ENCODE peak calls at places on chromosomes 4 and X, in six cellular contexts. One of them, this sample, is unnamed.

GRCh38 chr4:141768954-141769353 is 132.6 kb downstream of the IL15 start:
- DNase-seq in K562: no peak
- DNase-seq in endothelial cell of umbilical vein: peak; percentile 93
- DNase-seq in A549: no peak
- DNase-seq in HepG2: no peak
- DNase-seq in GM12878: no peak
- DNase-seq in this sample: no peak

GRCh38 chr4:42150653-42151567 is 1.5 kb downstream of the BEND4 start:
- DNase-seq in K562: no peak
- DNase-seq in endothelial cell of umbilical vein: no peak
- DNase-seq in A549: no peak
- DNase-seq in HepG2: no peak
- DNase-seq in GM12878: no peak
- DNase-seq in this sample: no peak

GRCh38 chr4:23234018-23234417 is 541.3 kb downstream of the GBA3 start:
- DNase-seq in K562: no peak
- DNase-seq in endothelial cell of umbilical vein: no peak
- DNase-seq in A549: no peak
- DNase-seq in HepG2: no peak
- DNase-seq in GM12878: no peak
- DNase-seq in this sample: no peak

GRCh38 chr4:184287697-184288255 is 70.1 kb upstream of the ENPP6 start:
- DNase-seq in K562: no peak
- DNase-seq in endothelial cell of umbilical vein: peak; percentile 55
- DNase-seq in A549: no peak
- DNase-seq in HepG2: peak; percentile 64
- DNase-seq in GM12878: no peak
- DNase-seq in this sample: no peak

GRCh38 chrX:22389544-22390243 is 117.0 kb downstream of the CBLL2 start:
- DNase-seq in K562: no peak
- DNase-seq in endothelial cell of umbilical vein: peak; percentile 88
- DNase-seq in A549: no peak
- DNase-seq in HepG2: no peak
- DNase-seq in GM12878: no peak
- DNase-seq in this sample: no peak

GRCh38 chrX:130071611-130072349 is 38.5 kb downstream of the ELF4 start:
- DNase-seq in K562: peak; percentile 49
- DNase-seq in endothelial cell of umbilical vein: no peak
- DNase-seq in A549: no peak
- DNase-seq in HepG2: peak; percentile 89
- DNase-seq in GM12878: no peak
- DNase-seq in this sample: no peak

GRCh38 chr4:82650868-82651267 is 89.1 kb upstream of the TMEM150C start:
- DNase-seq in K562: no peak
- DNase-seq in endothelial cell of umbilical vein: no peak
- DNase-seq in A549: no peak
- DNase-seq in HepG2: no peak
- DNase-seq in GM12878: no peak
- DNase-seq in this sample: peak; percentile 39

GRCh38 chrX:7139202-7140081 is 8.1 kb upstream of the STS start:
- DNase-seq in K562: no peak
- DNase-seq in endothelial cell of umbilical vein: no peak
- DNase-seq in A549: no peak
- DNase-seq in HepG2: no peak
- DNase-seq in GM12878: no peak
- DNase-seq in this sample: no peak

GRCh38 chr4:72505314-72505744 is 63.7 kb downstream of the ADAMTS3 start:
- DNase-seq in K562: peak; percentile 27
- DNase-seq in endothelial cell of umbilical vein: peak; percentile 52
- DNase-seq in A549: no peak
- DNase-seq in HepG2: peak; percentile 24
- DNase-seq in GM12878: no peak
- DNase-seq in this sample: peak; percentile 44

GRCh38 chr4:155667538-155668511 is 1.2 kb downstream of the GUCY1A1 start:
- DNase-seq in K562: no peak
- DNase-seq in endothelial cell of umbilical vein: peak; percentile 66
- DNase-seq in A549: no peak
- DNase-seq in HepG2: no peak
- DNase-seq in GM12878: no peak
- DNase-seq in this sample: no peak

GRCh38 chr4:64306255-64306565 is 103.0 kb downstream of the TECRL start:
- DNase-seq in K562: no peak
- DNase-seq in endothelial cell of umbilical vein: no peak
- DNase-seq in A549: no peak
- DNase-seq in HepG2: no peak
- DNase-seq in GM12878: no peak
- DNase-seq in this sample: no peak

GRCh38 chrX:116281106-116281505 is 110.6 kb downstream of the AGTR2 start:
- DNase-seq in K562: no peak
- DNase-seq in endothelial cell of umbilical vein: no peak
- DNase-seq in A549: no peak
- DNase-seq in HepG2: no peak
- DNase-seq in GM12878: no peak
- DNase-seq in this sample: no peak

GRCh38 chr4:54371211-54371610 is 142.1 kb downstream of the PDGFRA start:
- DNase-seq in K562: no peak
- DNase-seq in endothelial cell of umbilical vein: no peak
- DNase-seq in A549: no peak
- DNase-seq in HepG2: no peak
- DNase-seq in GM12878: no peak
- DNase-seq in this sample: no peak

GRCh38 chr4:25568788-25569231 is 86.8 kb upstream of the SLC34A2 start:
- DNase-seq in K562: no peak
- DNase-seq in endothelial cell of umbilical vein: no peak
- DNase-seq in A549: no peak
- DNase-seq in HepG2: no peak
- DNase-seq in GM12878: no peak
- DNase-seq in this sample: no peak

GRCh38 chr4:2303121-2303685 is 41.3 kb upstream of the MXD4 start:
- DNase-seq in K562: no peak
- DNase-seq in endothelial cell of umbilical vein: no peak
- DNase-seq in A549: no peak
- DNase-seq in HepG2: no peak
- DNase-seq in GM12878: no peak
- DNase-seq in this sample: no peak

GRCh38 chrX:86806786-86807185 is 658.5 kb downstream of the DACH2 start:
- DNase-seq in K562: peak; percentile 2
- DNase-seq in endothelial cell of umbilical vein: no peak
- DNase-seq in A549: no peak
- DNase-seq in HepG2: peak; percentile 6
- DNase-seq in GM12878: no peak
- DNase-seq in this sample: peak; percentile 41

GRCh38 chrX:42778096-42778495 is at the start of gene PPP1R2C:
- DNase-seq in K562: no peak
- DNase-seq in endothelial cell of umbilical vein: no peak
- DNase-seq in A549: no peak
- DNase-seq in HepG2: no peak
- DNase-seq in GM12878: no peak
- DNase-seq in this sample: no peak

GRCh38 chrX:75301060-75301459 is 27.2 kb downstream of the UPRT start:
- DNase-seq in K562: no peak
- DNase-seq in endothelial cell of umbilical vein: peak; percentile 70
- DNase-seq in A549: no peak
- DNase-seq in HepG2: no peak
- DNase-seq in GM12878: no peak
- DNase-seq in this sample: no peak

GRCh38 chr4:39045791-39046221 is 13.6 kb upstream of the TMEM156 start:
- DNase-seq in K562: no peak
- DNase-seq in endothelial cell of umbilical vein: peak; percentile 49
- DNase-seq in A549: no peak
- DNase-seq in HepG2: peak; percentile 43
- DNase-seq in GM12878: no peak
- DNase-seq in this sample: peak; percentile 74

GRCh38 chr4:153346563-153346962 is 2.1 kb downstream of the MND1 start:
- DNase-seq in K562: no peak
- DNase-seq in endothelial cell of umbilical vein: no peak
- DNase-seq in A549: no peak
- DNase-seq in HepG2: no peak
- DNase-seq in GM12878: no peak
- DNase-seq in this sample: peak; percentile 39

GRCh38 chr4:168666531-168666930 is 169.7 kb downstream of the PALLD start:
- DNase-seq in K562: no peak
- DNase-seq in endothelial cell of umbilical vein: no peak
- DNase-seq in A549: no peak
- DNase-seq in HepG2: no peak
- DNase-seq in GM12878: no peak
- DNase-seq in this sample: no peak

GRCh38 chr4:15361529-15361928 is 66.3 kb upstream of the C1QTNF7 start:
- DNase-seq in K562: no peak
- DNase-seq in endothelial cell of umbilical vein: no peak
- DNase-seq in A549: no peak
- DNase-seq in HepG2: no peak
- DNase-seq in GM12878: no peak
- DNase-seq in this sample: no peak

GRCh38 chr4:103892616-103893015 is 172.8 kb upstream of the TACR3 start:
- DNase-seq in K562: no peak
- DNase-seq in endothelial cell of umbilical vein: no peak
- DNase-seq in A549: no peak
- DNase-seq in HepG2: no peak
- DNase-seq in GM12878: no peak
- DNase-seq in this sample: no peak

GRCh38 chrX:15497865-15498264 is 2.7 kb upstream of the BMX start:
- DNase-seq in K562: peak; percentile 68
- DNase-seq in endothelial cell of umbilical vein: peak; percentile 79
- DNase-seq in A549: peak; percentile 68
- DNase-seq in HepG2: peak; percentile 24
- DNase-seq in GM12878: no peak
- DNase-seq in this sample: peak; percentile 68

GRCh38 chrX:10156199-10157031 is at the start of gene CLCN4:
- DNase-seq in K562: no peak
- DNase-seq in endothelial cell of umbilical vein: peak; percentile 46
- DNase-seq in A549: peak; percentile 59
- DNase-seq in HepG2: peak; percentile 67
- DNase-seq in GM12878: no peak
- DNase-seq in this sample: peak; percentile 41
- TF ChIP-seq POLR2A in K562: no peak
- TF ChIP-seq POLR2A in endothelial cell of umbilical vein: peak; percentile 30
- TF ChIP-seq POLR2A in A549: no peak
- TF ChIP-seq POLR2A in HepG2: peak; percentile 74
- TF ChIP-seq POLR2A in GM12878: no peak
- TF ChIP-seq POLR2A in this sample: no peak

DNA sequence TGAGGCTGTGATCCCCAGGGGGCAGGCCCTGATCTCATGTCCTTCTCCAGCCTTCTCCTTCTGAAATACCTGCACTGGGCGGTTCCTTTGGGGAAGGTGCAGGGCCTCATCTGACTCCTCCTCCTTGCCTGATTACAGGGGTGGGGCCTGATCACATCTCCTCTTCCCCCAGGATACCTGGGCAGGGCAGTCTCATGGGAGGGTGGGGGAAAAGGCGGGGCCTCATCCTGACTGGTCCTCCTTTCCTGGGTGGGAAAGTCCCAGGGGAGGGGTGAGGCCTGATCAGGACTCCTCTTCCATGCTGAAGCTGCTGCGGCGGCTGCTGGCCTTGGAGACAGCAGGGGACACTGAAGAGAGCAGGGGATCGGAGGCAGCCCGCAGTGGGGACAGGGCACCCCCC is 13.3 kb downstream of the TFE3 start:
- DNase-seq in K562: peak; percentile 68
- DNase-seq in endothelial cell of umbilical vein: no peak
- DNase-seq in A549: no peak
- DNase-seq in HepG2: no peak
- DNase-seq in GM12878: no peak
- DNase-seq in this sample: no peak
- TF ChIP-seq MYC in K562: no peak
- TF ChIP-seq MYC in endothelial cell of umbilical vein: no peak
- TF ChIP-seq MYC in A549: no peak
- TF ChIP-seq MYC in HepG2: no peak
- TF ChIP-seq MYC in GM12878: no peak
- TF ChIP-seq MYC in this sample: no peak

GRCh38 chr4:173827707-173828106 is 297.7 kb upstream of the HAND2 start:
- DNase-seq in K562: no peak
- DNase-seq in endothelial cell of umbilical vein: no peak
- DNase-seq in A549: no peak
- DNase-seq in HepG2: no peak
- DNase-seq in GM12878: no peak
- DNase-seq in this sample: peak; percentile 6
- TF ChIP-seq CTCF in K562: no peak
- TF ChIP-seq CTCF in endothelial cell of umbilical vein: no peak
- TF ChIP-seq CTCF in A549: no peak
- TF ChIP-seq CTCF in HepG2: no peak
- TF ChIP-seq CTCF in GM12878: no peak
- TF ChIP-seq CTCF in this sample: no peak

GRCh38 chrX:71254092-71254941 is at the start of gene ZMYM3:
- DNase-seq in K562: peak; percentile 92
- DNase-seq in endothelial cell of umbilical vein: peak; percentile 80
- DNase-seq in A549: peak; percentile 85
- DNase-seq in HepG2: peak; percentile 67
- DNase-seq in GM12878: peak; percentile 24
- DNase-seq in this sample: peak; percentile 92
- TF ChIP-seq POLR2A in K562: peak; percentile 25
- TF ChIP-seq POLR2A in endothelial cell of umbilical vein: peak; percentile 24
- TF ChIP-seq POLR2A in A549: no peak
- TF ChIP-seq POLR2A in HepG2: peak; percentile 48
- TF ChIP-seq POLR2A in GM12878: peak; percentile 69
- TF ChIP-seq POLR2A in this sample: peak; percentile 38